ENCODE peak calls at places on chromosomes 2 and 18, in seven cellular contexts. S is uterus, Y is K562, G is Peyer's patch, F is body of pancreas, P is vagina, W is IMR-90. O is an unnamed sample.

GRCh38 chr2:128491845-128492244 is 173.2 kb upstream of the HS6ST1 start:
- DNase-seq in F (no peak), S (no peak), G (peak), W (no peak), Y (no peak), P (no peak), O (no peak)

GRCh38 chr18:51157215-51157614 is 40.3 kb downstream of the MEX3C start:
- DNase-seq in Y (no peak), S (no peak), F (no peak), W (no peak), P (no peak), G (no peak), O (no peak)

GRCh38 chr2:30250421-30250820 is 19.1 kb downstream of the LBH start:
- DNase-seq in G (no peak), Y (no peak), W (no peak), P (no peak), F (no peak), S (peak), O (no peak)

GRCh38 chr2:238257786-238258700 is 18.2 kb upstream of the HES6 start:
- DNase-seq in S (no peak), F (no peak), G (no peak), W (no peak), P (no peak), Y (no peak), O (no peak)

GRCh38 chr2:168751104-168751768 is 51.2 kb upstream of the NOSTRIN start:
- DNase-seq in G (no peak), W (no peak), S (no peak), P (no peak), F (no peak), Y (no peak), O (peak)

GRCh38 chr18:21112140-21112473 is 494 bp upstream of the ROCK1 start:
- DNase-seq in Y (no peak), W (no peak), S (peak), G (no peak), P (no peak), F (no peak), O (peak)

GRCh38 chr2:241665731-241666440 is 20.7 kb downstream of the DTYMK start:
- DNase-seq in W (no peak), P (no peak), Y (no peak), S (no peak), G (no peak), F (no peak), O (no peak)

GRCh38 chr2:176126929-176127768 is 2.4 kb upstream of the HOXD8 start:
- DNase-seq in F (peak), P (no peak), G (peak), S (peak), W (peak), Y (peak), O (no peak)

GRCh38 chr2:70964133-70964532 is 14.3 kb upstream of the ANKRD53 start:
- DNase-seq in F (peak), S (no peak), Y (no peak), P (no peak), W (no peak), G (no peak), O (no peak)

GRCh38 chr2:31877008-31877407 is 133.8 kb downstream of the MEMO1 start:
- DNase-seq in F (no peak), G (no peak), S (no peak), Y (no peak), W (peak), P (no peak), O (no peak)

GRCh38 chr18:23189768-23190661 is 54.7 kb downstream of the CABLES1 start:
- DNase-seq in G (no peak), W (no peak), P (no peak), S (no peak), F (no peak), Y (no peak), O (no peak)

GRCh38 chr2:102698369-102699111 is 63.3 kb upstream of the TMEM182 start:
- DNase-seq in S (no peak), Y (peak), F (no peak), P (no peak), W (no peak), G (no peak), O (no peak)

GRCh38 chr2:144630459-144631215 is 110.7 kb upstream of the ZEB2 start:
- DNase-seq in S (no peak), Y (no peak), G (no peak), P (no peak), F (no peak), W (peak), O (no peak)

GRCh38 chr2:135125940-135126339 is 73.8 kb downstream of the RAB3GAP1 start:
- DNase-seq in P (no peak), W (no peak), F (no peak), G (no peak), Y (no peak), S (no peak), O (no peak)

GRCh38 chr2:183207110-183207509 is 82.9 kb downstream of the NUP35 start:
- DNase-seq in P (no peak), S (no peak), F (no peak), G (no peak), W (peak), Y (no peak), O (no peak)

GRCh38 chr2:45072862-45073237 is 63.6 kb upstream of the SIX2 start:
- DNase-seq in P (peak), W (no peak), Y (no peak), S (no peak), F (no peak), G (no peak), O (no peak)

GRCh38 chr18:42030586-42031182 is 75.7 kb downstream of the PIK3C3 start:
- DNase-seq in S (no peak), Y (peak), G (no peak), P (no peak), W (peak), F (no peak), O (no peak)

GRCh38 chr2:171146633-171147032 is 14.1 kb downstream of the TLK1 start:
- DNase-seq in G (no peak), W (no peak), S (no peak), Y (no peak), F (no peak), P (no peak), O (no peak)

GRCh38 chr2:193523662-193524061 is 1328.9 kb upstream of the TMEFF2 start:
- DNase-seq in Y (no peak), W (no peak), F (no peak), G (no peak), S (no peak), P (no peak), O (no peak)

GRCh38 chr2:44789971-44790721 is 151.4 kb upstream of the SIX3 start:
- DNase-seq in P (no peak), S (no peak), G (no peak), W (no peak), Y (no peak), F (no peak), O (no peak)

GRCh38 chr18:38038242-38038641 is 472.6 kb upstream of the CELF4 start:
- DNase-seq in G (no peak), F (no peak), Y (no peak), P (no peak), W (no peak), S (no peak), O (no peak)

GRCh38 chr18:25058520-25058919 is 293.4 kb downstream of the ZNF521 start:
- DNase-seq in G (no peak), S (no peak), Y (no peak), F (no peak), W (no peak), P (no peak), O (no peak)

GRCh38 chr18:29161429-29161828 is 984.5 kb upstream of the CDH2 start:
- DNase-seq in P (no peak), S (no peak), G (no peak), F (no peak), W (peak), Y (no peak), O (no peak)

GRCh38 chr2:233982421-233983121 is 65.4 kb downstream of the TRPM8 start:
- DNase-seq in S (no peak), Y (no peak), F (no peak), W (peak), G (no peak), P (no peak), O (no peak)

GRCh38 chr2:203629699-203630098 is 76.7 kb upstream of the CD28 start:
- DNase-seq in P (no peak), G (no peak), S (no peak), F (no peak), Y (no peak), W (no peak), O (no peak)

GRCh38 chr18:34694611-34695165 is 15.4 kb upstream of the DTNA start:
- DNase-seq in Y (no peak), S (no peak), G (no peak), W (peak), P (no peak), F (no peak), O (no peak)

GRCh38 chr2:39738941-39739340 is 40.1 kb downstream of the THUMPD2 start:
- DNase-seq in S (no peak), G (no peak), W (peak), P (no peak), Y (no peak), F (no peak), O (no peak)

GRCh38 chr18:48657446-48658120 is 118.8 kb downstream of the CTIF start:
- DNase-seq in G (no peak), S (no peak), F (no peak), W (no peak), Y (no peak), P (no peak), O (no peak)

GRCh38 chr2:77666251-77666980 is 144.2 kb upstream of the LRRTM4 start:
- DNase-seq in Y (no peak), S (no peak), W (no peak), G (no peak), F (no peak), P (no peak), O (no peak)

GRCh38 chr2:113028112-113028511 is 22.9 kb downstream of the IL36A start:
- DNase-seq in G (no peak), F (no peak), Y (no peak), W (no peak), P (no peak), S (no peak), O (no peak)

GRCh38 chr2:61647044-61647443 is 108.9 kb upstream of the XPO1 start:
- DNase-seq in G (no peak), Y (no peak), W (peak), S (no peak), F (no peak), P (no peak), O (no peak)

GRCh38 chr2:101725515-101726192 is 28.1 kb downstream of the MAP4K4 start:
- DNase-seq in G (peak), P (no peak), W (no peak), S (no peak), F (no peak), Y (peak), O (no peak)

GRCh38 chr2:34787341-34787740 is 1188.2 kb upstream of the FAM98A start:
- DNase-seq in S (no peak), W (no peak), P (no peak), Y (no peak), F (no peak), G (no peak), O (no peak)

GRCh38 chr2:43469713-43470112 is 126.1 kb downstream of the THADA start:
- DNase-seq in W (no peak), Y (no peak), P (no peak), S (no peak), F (no peak), G (no peak), O (no peak)

GRCh38 chr2:43472527-43473194 is 123.2 kb downstream of the THADA start:
- DNase-seq in G (no peak), F (no peak), W (peak), S (no peak), P (no peak), Y (no peak), O (no peak)

GRCh38 chr2:43465234-43465633 is 130.6 kb downstream of the THADA start:
- DNase-seq in G (no peak), P (no peak), F (no peak), W (no peak), S (no peak), Y (no peak), O (no peak)

GRCh38 chr2:43467889-43468288 is 127.9 kb downstream of the THADA start:
- DNase-seq in P (no peak), Y (no peak), G (no peak), F (no peak), W (peak), S (no peak), O (no peak)

DNA sequence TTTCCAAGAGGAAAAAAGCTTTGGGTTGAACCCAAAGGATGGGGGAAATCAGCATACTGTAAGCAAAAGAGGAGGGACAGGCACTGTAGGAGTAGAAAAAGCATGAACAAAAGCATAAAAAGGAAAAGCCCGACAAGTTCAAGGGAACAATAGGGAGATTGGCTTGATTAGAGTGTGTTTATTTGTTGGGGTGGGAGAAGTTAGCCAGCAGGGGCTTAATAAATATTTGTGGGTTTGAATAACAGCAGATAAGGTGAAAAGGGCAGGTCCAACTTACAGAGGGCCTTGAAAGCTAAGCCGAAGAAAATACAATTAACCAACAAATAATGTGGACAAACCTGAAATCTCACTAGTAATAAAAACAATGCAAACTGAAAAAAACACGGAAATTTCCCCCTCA is 126.7 kb downstream of the THADA start:
- DNase-seq in G (no peak), P (no peak), W (no peak), F (no peak), S (no peak), Y (no peak), O (no peak)
- TF ChIP-seq POLR2A in G (no peak), P (no peak), W (no peak), F (no peak), S (no peak), Y (no peak), O (no peak)

GRCh38 chr2:27489498-27490397 is at the start of gene IFT172:
- DNase-seq in Y (peak), F (peak), W (peak), S (peak), P (peak), G (peak), O (peak)
- TF ChIP-seq POLR2A in Y (peak), F (peak), W (peak), S (peak), P (peak), G (no peak), O (peak)

GRCh38 chr18:58044370-58045264 is 591 bp downstream of the NEDD4L start:
- DNase-seq in Y (peak), G (peak), F (peak), S (peak), P (no peak), W (peak), O (peak)
- TF ChIP-seq POLR2A in Y (no peak), G (peak), F (peak), S (no peak), P (no peak), W (no peak), O (no peak)

GRCh38 chr2:69893684-69894481 is at the start of gene SNRNP27:
- DNase-seq in S (peak), G (peak), F (peak), Y (peak), P (no peak), W (peak), O (peak)
- TF ChIP-seq POLR2A in S (no peak), G (peak), F (no peak), Y (peak), P (no peak), W (peak), O (peak)

DNA sequence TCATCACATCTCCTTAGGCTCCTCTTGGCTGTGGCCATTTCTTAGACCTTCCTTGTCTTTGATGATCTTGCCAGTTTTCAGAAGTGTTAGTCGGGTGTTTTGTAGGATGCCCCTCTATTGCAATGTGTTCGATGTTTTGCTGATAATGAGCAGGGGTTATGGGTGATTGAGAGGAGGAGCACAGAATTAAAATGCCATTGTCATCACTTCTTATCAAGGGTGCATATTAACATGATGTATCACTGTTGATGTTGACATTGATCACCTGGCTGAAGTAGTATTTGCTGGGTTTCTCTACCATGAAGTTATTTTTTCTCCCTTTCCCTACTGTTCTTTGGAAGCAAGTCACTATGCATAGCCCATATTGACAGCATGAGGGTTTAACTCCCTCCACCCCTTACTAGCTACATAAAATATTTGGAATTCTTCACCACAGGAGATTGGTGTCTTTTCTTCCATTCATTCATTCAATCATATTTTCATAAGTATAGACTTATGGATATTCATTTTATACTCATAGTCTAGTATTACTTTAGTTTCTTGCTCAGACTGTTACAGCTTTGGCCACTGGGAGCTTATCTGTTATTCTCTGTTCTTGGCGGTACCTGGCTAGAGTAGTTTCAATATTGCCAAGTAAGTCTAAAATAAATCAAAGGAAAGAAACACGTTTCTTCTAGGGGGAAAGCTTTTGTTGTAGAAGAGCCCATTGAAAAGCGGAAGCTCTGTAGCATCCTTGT is 54.5 kb upstream of the TMEM87B start:
- DNase-seq in G (no peak), Y (no peak), S (no peak), W (no peak), P (no peak), F (no peak), O (no peak)
- TF ChIP-seq POLR2A in G (no peak), Y (no peak), S (no peak), W (no peak), P (no peak), F (no peak), O (no peak)

DNA sequence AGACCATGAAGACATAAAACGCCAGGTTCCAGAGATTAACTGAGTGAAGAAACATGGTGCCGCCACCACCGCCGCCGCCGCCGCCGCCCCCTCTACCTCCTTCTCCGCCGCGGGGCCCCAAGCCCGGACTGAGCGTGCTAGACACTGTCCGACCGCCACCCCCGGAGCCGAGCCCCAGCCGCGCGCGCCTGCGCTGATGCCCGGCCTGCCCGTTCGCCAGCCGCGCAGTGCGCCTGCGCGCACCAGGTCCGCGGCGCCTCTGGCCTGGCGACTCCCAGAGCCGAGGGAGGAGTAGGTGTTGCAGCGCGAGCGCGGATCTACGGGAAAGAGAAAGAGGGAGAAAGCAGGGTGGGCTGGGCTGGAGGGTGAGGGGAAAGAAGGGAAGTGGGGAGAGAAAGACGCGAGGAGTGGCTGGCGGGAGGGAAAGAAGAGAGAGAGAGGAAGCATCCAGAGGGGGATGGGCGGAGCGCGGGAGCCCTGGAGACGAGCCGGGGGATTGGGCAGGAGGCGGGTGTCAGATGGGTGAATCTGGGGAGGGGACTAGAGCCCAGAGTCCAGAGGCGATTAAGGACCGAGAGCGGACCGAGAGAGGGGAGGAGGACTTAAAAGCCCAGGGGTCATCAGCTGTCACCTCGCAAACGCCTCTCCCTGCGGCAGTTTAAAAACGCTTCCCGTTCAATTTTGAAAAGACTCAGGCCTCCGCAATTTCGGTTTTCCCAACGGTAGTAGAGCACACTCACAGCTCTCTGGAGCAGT is at the start of gene PGAP1:
- DNase-seq in G (peak), F (peak), P (no peak), Y (peak), W (peak), S (peak), O (peak)
- TF ChIP-seq POLR2A in G (peak), F (peak), P (peak), Y (peak), W (peak), S (peak), O (peak)

GRCh38 chr2:28422903-28423741 is 30.5 kb downstream of the FOSL2 start:
- DNase-seq in Y (no peak), F (no peak), W (no peak), P (no peak), S (no peak), G (no peak), O (no peak)

GRCh38 chr2:28420717-28421116 is 28.1 kb downstream of the FOSL2 start:
- DNase-seq in P (no peak), G (no peak), W (no peak), S (no peak), F (no peak), Y (no peak), O (no peak)

GRCh38 chr2:28427741-28428412 is 35.2 kb downstream of the FOSL2 start:
- DNase-seq in W (no peak), G (no peak), Y (no peak), F (no peak), S (no peak), P (no peak), O (no peak)

GRCh38 chr2:28424799-28425492 is 32.3 kb downstream of the FOSL2 start:
- DNase-seq in Y (no peak), F (no peak), P (no peak), G (no peak), S (no peak), W (no peak), O (no peak)

DNA sequence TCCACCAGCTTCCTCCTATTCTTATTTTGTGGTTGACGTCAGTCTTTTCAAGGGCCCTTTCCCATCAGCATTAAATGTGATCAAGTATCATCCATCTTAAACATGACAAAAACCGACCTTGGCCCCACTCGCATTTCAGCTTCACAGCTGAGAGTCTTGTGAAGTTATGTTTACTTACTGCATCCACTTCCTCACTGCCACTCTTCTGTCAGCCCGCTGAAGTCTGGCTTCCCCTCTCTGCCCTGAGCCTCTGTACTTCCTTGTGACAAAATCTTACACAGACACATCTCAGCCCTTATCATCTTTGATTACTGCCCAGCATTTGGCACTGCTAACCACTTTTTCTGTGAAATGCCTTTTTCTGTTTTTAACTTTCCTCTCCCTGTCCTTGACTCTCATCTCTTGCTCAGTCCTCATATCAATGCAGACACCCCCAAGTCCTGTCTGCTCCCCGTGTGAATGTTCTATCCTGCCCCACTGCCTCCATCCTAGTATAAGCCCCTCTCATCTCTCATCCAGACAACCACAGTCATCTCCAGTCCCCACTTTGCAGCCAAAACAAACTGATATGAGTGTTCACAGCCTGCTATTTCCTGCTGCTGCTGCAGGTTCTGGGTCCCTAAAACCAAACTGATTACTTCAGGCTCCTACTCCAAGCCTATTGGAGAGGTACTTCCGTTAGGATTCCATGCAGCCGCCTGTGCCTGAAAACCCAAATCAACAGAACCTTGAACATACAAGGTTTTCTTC is 31.4 kb downstream of the FOSL2 start:
- DNase-seq in P (no peak), W (peak), F (peak), G (peak), Y (no peak), S (no peak), O (no peak)
- TF ChIP-seq POLR2A in P (no peak), W (no peak), F (no peak), G (no peak), Y (no peak), S (no peak), O (no peak)

GRCh38 chr2:3377612-3378432 is at the start of gene EIPR1:
- DNase-seq in Y (peak), P (no peak), G (peak), F (peak), W (peak), S (peak), O (peak)
- TF ChIP-seq POLR2A in Y (peak), P (peak), G (peak), F (peak), W (peak), S (peak), O (peak)